ENCODE peak calls at places on chromosomes 11 and 22, in four cellular contexts. H is AG09319; J is stimulated activated CD8-positive, alpha-beta memory T cell treated with anti-CD3 and anti-CD28 coated beads, Interleukin-12 subunit alpha, Interleukin-12 subunit beta, amount 100 ng/mL, for 1 hour; T is A549. O is an unnamed sample.

GRCh38 chr22:44780876-44781275 is 28.5 kb downstream of the ARHGAP8 start:
- DNase-seq in H (no peak), J (no peak), T (no peak), O (no peak)

GRCh38 chr11:121210445-121210970 is 82.1 kb upstream of the SC5D start:
- DNase-seq in H (no peak), J (no peak), T (no peak), O (no peak)

GRCh38 chr11:528815-529728 is 6.3 kb downstream of the HRAS start:
- DNase-seq in H (no peak), J (no peak), T (no peak), O (no peak)

GRCh38 chr22:17077255-17077654 is 7.5 kb upstream of the IL17RA start:
- DNase-seq in H (no peak), J (no peak), T (no peak), O (peak; percentile 8)

GRCh38 chr11:19648321-19648720 is 64.3 kb upstream of the NAV2 start:
- DNase-seq in H (no peak), J (no peak), T (no peak), O (no peak)

GRCh38 chr11:117314840-117315239 is 1.2 kb downstream of the BACE1 start:
- DNase-seq in H (no peak), J (no peak), T (no peak), O (no peak)

GRCh38 chr11:81658722-81659121 is 1074.9 kb downstream of the FAM181B start:
- DNase-seq in H (no peak), J (no peak), T (peak; percentile 1), O (no peak)

GRCh38 chr22:27540247-27540646 is 261.3 kb downstream of the MN1 start:
- DNase-seq in H (no peak), J (no peak), T (no peak), O (no peak)

GRCh38 chr22:46053563-46054090 is 76.7 kb upstream of the WNT7B start:
- DNase-seq in H (no peak), J (no peak), T (peak; percentile 69), O (peak; percentile 84)

GRCh38 chr11:121928597-121929580 is 187.1 kb downstream of the BLID start:
- DNase-seq in H (no peak), J (no peak), T (no peak), O (no peak)

GRCh38 chr11:61513143-61513740 is 4.7 kb downstream of the LRRC10B start:
- DNase-seq in H (no peak), J (no peak), T (no peak), O (no peak)

GRCh38 chr11:114080219-114080618 is 20.7 kb downstream of the ZBTB16 start:
- DNase-seq in H (no peak), J (no peak), T (no peak), O (no peak)

GRCh38 chr11:65927904-65928397 is 8.7 kb downstream of the DRAP1 start:
- DNase-seq in H (no peak), J (peak; percentile 65), T (no peak), O (peak; percentile 89)

GRCh38 chr11:12410006-12410728 is 32.8 kb downstream of the PARVA start:
- DNase-seq in H (no peak), J (no peak), T (peak; percentile 21), O (no peak)

GRCh38 chr22:23522642-23523251 is 57.3 kb downstream of the IGLL1 start:
- DNase-seq in H (no peak), J (no peak), T (no peak), O (no peak)

GRCh38 chr11:9834281-9834680 is 170.4 kb downstream of the SWAP70 start:
- DNase-seq in H (no peak), J (no peak), T (no peak), O (no peak)

GRCh38 chr22:31561238-31561887 is 65.0 kb downstream of the SFI1 start:
- DNase-seq in H (peak; percentile 43), J (no peak), T (peak; percentile 59), O (peak; percentile 81)

GRCh38 chr22:41021039-41021654 is 70.0 kb downstream of the RBX1 start:
- DNase-seq in H (no peak), J (no peak), T (no peak), O (peak; percentile 64)

GRCh38 chr11:26228778-26229177 is 103.2 kb upstream of the ANO3 start:
- DNase-seq in H (no peak), J (no peak), T (no peak), O (no peak)

GRCh38 chr22:30314918-30315317 is 11.8 kb downstream of the TBC1D10A start:
- DNase-seq in H (no peak), J (peak; percentile 30), T (no peak), O (peak; percentile 85)

GRCh38 chr11:26621147-26621546 is 49.1 kb upstream of the MUC15 start:
- DNase-seq in H (peak; percentile 8), J (no peak), T (peak; percentile 78), O (no peak)

O was measured in activated effector memory CD4-positive, alpha-beta T cell treated with anti-CD3 and anti-CD28 coated beads, Interleukin-2, amount 50 U/mL, for 16 hours.